ENCODE peak calls at places on chromosomes 5 and 9, in ten cellular contexts. E, T, Q, W, Z, G, S, K, H and V are unnamed samples.

GRCh38 chr5:849651-850301 is 1.0 kb downstream of the ZDHHC11 start:
- DNase-seq in E (no peak), T (no peak), Q (no peak), W (no peak), Z (peak; percentile 65), G (no peak), S (no peak), K (peak; percentile 27), H (no peak), V (no peak)

GRCh38 chr5:175854231-175855040 is 16.9 kb upstream of the CPLX2 start:
- DNase-seq in E (no peak), T (no peak), Q (no peak), W (no peak), Z (no peak), G (no peak), S (peak; percentile 13), K (no peak), H (no peak), V (peak; percentile 88)

GRCh38 chr9:89632136-89633135 is 27.6 kb downstream of the GADD45G start:
- DNase-seq in E (no peak), T (no peak), Q (no peak), W (no peak), Z (no peak), G (no peak), S (no peak), K (no peak), H (no peak), V (no peak)

GRCh38 chr5:25553082-25553481 is 908.3 kb upstream of the CDH10 start:
- DNase-seq in E (no peak), T (no peak), Q (no peak), W (no peak), Z (no peak), G (no peak), S (no peak), K (no peak), H (no peak), V (no peak)

GRCh38 chr9:122329592-122329991 is 41.2 kb upstream of the PTGS1 start:
- DNase-seq in E (no peak), T (no peak), Q (no peak), W (no peak), Z (no peak), G (no peak), S (no peak), K (no peak), H (no peak), V (no peak)

GRCh38 chr5:153360860-153361259 is 129.6 kb upstream of the GRIA1 start:
- DNase-seq in E (no peak), T (no peak), Q (no peak), W (no peak), Z (no peak), G (no peak), S (no peak), K (no peak), H (no peak), V (no peak)

GRCh38 chr5:112885001-112885400 is 23.9 kb downstream of the SRP19 start:
- DNase-seq in E (no peak), T (no peak), Q (no peak), W (no peak), Z (no peak), G (no peak), S (no peak), K (no peak), H (no peak), V (no peak)

GRCh38 chr5:52842111-52842510 is 54.4 kb downstream of the ITGA1 start:
- DNase-seq in E (no peak), T (no peak), Q (no peak), W (no peak), Z (no peak), G (no peak), S (no peak), K (no peak), H (peak; percentile 58), V (no peak)

GRCh38 chr5:175746851-175747250 is 89.0 kb downstream of the HRH2 start:
- DNase-seq in E (peak; percentile 10), T (peak; percentile 50), Q (no peak), W (no peak), Z (no peak), G (no peak), S (no peak), K (no peak), H (peak; percentile 35), V (peak; percentile 33)

GRCh38 chr9:38622083-38622674 is 1.8 kb upstream of the ANKRD18A start:
- DNase-seq in E (no peak), T (peak; percentile 50), Q (no peak), W (no peak), Z (peak; percentile 41), G (no peak), S (no peak), K (no peak), H (no peak), V (peak; percentile 27)

GRCh38 chr9:132712753-132713152 is 42.5 kb downstream of the GTF3C4 start:
- DNase-seq in E (no peak), T (no peak), Q (no peak), W (no peak), Z (no peak), G (no peak), S (no peak), K (no peak), H (no peak), V (no peak)

GRCh38 chr9:105281926-105282325 is 37.5 kb downstream of the SLC44A1 start:
- DNase-seq in E (no peak), T (no peak), Q (no peak), W (no peak), Z (no peak), G (no peak), S (no peak), K (no peak), H (no peak), V (no peak)

GRCh38 chr9:656918-657583 is 184.4 kb upstream of the DMRT1 start:
- DNase-seq in E (no peak), T (no peak), Q (no peak), W (peak; percentile 28), Z (no peak), G (no peak), S (no peak), K (no peak), H (no peak), V (no peak)

GRCh38 chr5:98775962-98776687 is 2.7 kb downstream of the RGMB start:
- DNase-seq in E (no peak), T (no peak), Q (no peak), W (no peak), Z (no peak), G (no peak), S (no peak), K (no peak), H (peak; percentile 94), V (no peak)

GRCh38 chr9:16515207-16515606 is 355.3 kb downstream of the BNC2 start:
- DNase-seq in E (no peak), T (no peak), Q (no peak), W (no peak), Z (peak; percentile 39), G (no peak), S (no peak), K (no peak), H (no peak), V (peak; percentile 49)

GRCh38 chr5:139647406-139648204 is 544 bp upstream of the CXXC5 start:
- DNase-seq in E (no peak), T (no peak), Q (no peak), W (no peak), Z (peak; percentile 9), G (no peak), S (no peak), K (no peak), H (no peak), V (no peak)

GRCh38 chr5:152070591-152070990 is 145.9 kb upstream of the GLRA1 start:
- DNase-seq in E (no peak), T (no peak), Q (no peak), W (no peak), Z (no peak), G (no peak), S (no peak), K (no peak), H (no peak), V (no peak)

GRCh38 chr5:56344594-56344993 is 111.5 kb upstream of the ANKRD55 start:
- DNase-seq in E (no peak), T (no peak), Q (no peak), W (no peak), Z (no peak), G (no peak), S (no peak), K (no peak), H (no peak), V (no peak)

GRCh38 chr9:121730188-121730587 is 78.8 kb downstream of the DAB2IP start:
- DNase-seq in E (no peak), T (no peak), Q (no peak), W (no peak), Z (no peak), G (no peak), S (no peak), K (no peak), H (no peak), V (no peak)

GRCh38 chr5:31347558-31347905 is 154.0 kb downstream of the CDH6 start:
- DNase-seq in E (no peak), T (no peak), Q (no peak), W (no peak), Z (no peak), G (no peak), S (no peak), K (no peak), H (no peak), V (peak; percentile 16)

GRCh38 chr5:74516217-74516636 is 124.3 kb downstream of the ENC1 start:
- DNase-seq in E (no peak), T (no peak), Q (no peak), W (no peak), Z (no peak), G (no peak), S (no peak), K (no peak), H (peak; percentile 44), V (peak; percentile 42)